ENCODE peak calls at places on chromosomes 1 and 21, in six cellular contexts. One of them, this sample, is unnamed.

GRCh38 chr21:43835061-43835460 is 30.0 kb upstream of the AGPAT3 start:
- DNase-seq in GM12891: no peak
- DNase-seq in K562: no peak
- DNase-seq in GM12878: no peak
- DNase-seq in HepG2: no peak
- DNase-seq in H1: no peak
- DNase-seq in this sample: no peak

GRCh38 chr1:233971753-233972152 is 67.3 kb downstream of the SLC35F3 start:
- DNase-seq in GM12891: no peak
- DNase-seq in H1: no peak
- DNase-seq in K562: no peak
- DNase-seq in GM12878: no peak
- DNase-seq in HepG2: no peak
- DNase-seq in this sample: no peak

GRCh38 chr1:191901651-191902050 is 256.6 kb upstream of the RGS18 start:
- DNase-seq in H1: no peak
- DNase-seq in GM12891: no peak
- DNase-seq in HepG2: no peak
- DNase-seq in K562: no peak
- DNase-seq in GM12878: no peak
- DNase-seq in this sample: no peak

GRCh38 chr1:239682945-239683344 is 296.6 kb downstream of the CHRM3 start:
- DNase-seq in H1: no peak
- DNase-seq in GM12878: no peak
- DNase-seq in K562: no peak
- DNase-seq in HepG2: no peak
- DNase-seq in GM12891: no peak
- DNase-seq in this sample: no peak

GRCh38 chr1:158087320-158087927 is 93.3 kb upstream of the CD1D start:
- DNase-seq in GM12891: peak; percentile 62
- DNase-seq in H1: peak; percentile 63
- DNase-seq in K562: peak; percentile 81
- DNase-seq in HepG2: peak; percentile 80
- DNase-seq in GM12878: no peak
- DNase-seq in this sample: peak; percentile 55

GRCh38 chr1:204225841-204226745 is 12.3 kb upstream of the GOLT1A start:
- DNase-seq in H1: no peak
- DNase-seq in GM12878: no peak
- DNase-seq in HepG2: peak; percentile 32
- DNase-seq in K562: no peak
- DNase-seq in GM12891: no peak
- DNase-seq in this sample: no peak

GRCh38 chr1:70509996-70510876 is 99.2 kb downstream of the CTH start:
- DNase-seq in GM12878: peak; percentile 30
- DNase-seq in K562: peak; percentile 72
- DNase-seq in H1: no peak
- DNase-seq in GM12891: peak; percentile 10
- DNase-seq in HepG2: peak; percentile 50
- DNase-seq in this sample: peak; percentile 5

GRCh38 chr1:162562452-162562828 is 918 bp downstream of the UAP1 start:
- DNase-seq in HepG2: peak; percentile 29
- DNase-seq in GM12891: no peak
- DNase-seq in K562: peak; percentile 62
- DNase-seq in H1: no peak
- DNase-seq in GM12878: no peak
- DNase-seq in this sample: no peak

GRCh38 chr1:35595684-35596083 is 22.6 kb downstream of the TFAP2E start:
- DNase-seq in GM12878: no peak
- DNase-seq in GM12891: no peak
- DNase-seq in K562: no peak
- DNase-seq in HepG2: no peak
- DNase-seq in H1: no peak
- DNase-seq in this sample: no peak

GRCh38 chr1:234197839-234198238 is 175.4 kb upstream of the COA6 start:
- DNase-seq in GM12878: no peak
- DNase-seq in H1: no peak
- DNase-seq in K562: no peak
- DNase-seq in HepG2: no peak
- DNase-seq in GM12891: no peak
- DNase-seq in this sample: no peak

GRCh38 chr1:55582078-55582477 is 366.9 kb upstream of the USP24 start:
- DNase-seq in GM12891: no peak
- DNase-seq in K562: no peak
- DNase-seq in H1: no peak
- DNase-seq in HepG2: no peak
- DNase-seq in GM12878: no peak
- DNase-seq in this sample: no peak

GRCh38 chr1:55585402-55585792 is 370.2 kb upstream of the USP24 start:
- DNase-seq in HepG2: no peak
- DNase-seq in GM12891: no peak
- DNase-seq in K562: no peak
- DNase-seq in GM12878: no peak
- DNase-seq in H1: no peak
- DNase-seq in this sample: no peak

GRCh38 chr1:55579332-55579996 is 364.3 kb upstream of the USP24 start:
- DNase-seq in GM12891: no peak
- DNase-seq in K562: no peak
- DNase-seq in HepG2: no peak
- DNase-seq in GM12878: no peak
- DNase-seq in H1: no peak
- DNase-seq in this sample: no peak

GRCh38 chr1:55584521-55585401 is 369.6 kb upstream of the USP24 start:
- DNase-seq in H1: no peak
- DNase-seq in GM12878: no peak
- DNase-seq in HepG2: no peak
- DNase-seq in K562: no peak
- DNase-seq in GM12891: no peak
- DNase-seq in this sample: no peak

DNA sequence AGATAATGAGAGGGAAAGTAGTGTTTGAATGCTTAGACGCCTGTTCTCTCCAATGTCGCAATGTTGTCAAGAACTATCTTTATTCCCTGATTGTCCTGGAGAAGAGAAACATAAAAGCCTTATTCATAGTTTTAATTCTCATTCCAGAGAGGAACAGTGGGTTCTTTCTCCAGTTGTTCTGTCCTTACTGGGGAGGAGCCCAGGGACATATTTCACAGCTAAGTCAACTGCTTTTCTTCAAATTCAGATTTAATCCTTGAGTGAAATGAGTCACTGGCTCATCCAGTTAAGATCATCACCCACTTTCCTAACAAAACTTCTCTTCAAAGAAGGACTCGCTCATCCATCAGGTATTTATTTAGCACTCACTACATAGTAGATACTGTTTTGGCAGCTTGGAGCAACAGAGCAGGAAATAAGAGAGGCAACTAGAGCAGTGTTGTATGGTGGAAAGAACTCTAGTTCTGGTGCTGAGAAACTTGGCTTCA is 365.7 kb upstream of the USP24 start:
- DNase-seq in K562: no peak
- DNase-seq in H1: no peak
- DNase-seq in HepG2: peak; percentile 25
- DNase-seq in GM12878: no peak
- DNase-seq in GM12891: no peak
- DNase-seq in this sample: no peak
- TF ChIP-seq POLR2AphosphoS5 in K562: no peak
- TF ChIP-seq POLR2AphosphoS5 in H1: no peak
- TF ChIP-seq POLR2AphosphoS5 in HepG2: no peak
- TF ChIP-seq POLR2AphosphoS5 in GM12878: no peak
- TF ChIP-seq POLR2AphosphoS5 in GM12891: no peak
- TF ChIP-seq POLR2AphosphoS5 in this sample: no peak

GRCh38 chr1:226120398-226120797 is 57.9 kb downstream of the H3-3A start:
- DNase-seq in K562: no peak
- DNase-seq in GM12891: no peak
- DNase-seq in H1: no peak
- DNase-seq in GM12878: no peak
- DNase-seq in HepG2: no peak
- DNase-seq in this sample: no peak

GRCh38 chr1:226121049-226121586 is 58.6 kb downstream of the H3-3A start:
- DNase-seq in GM12891: no peak
- DNase-seq in GM12878: no peak
- DNase-seq in K562: no peak
- DNase-seq in HepG2: no peak
- DNase-seq in H1: no peak
- DNase-seq in this sample: no peak

GRCh38 chr1:226123591-226124471 is 61.3 kb downstream of the H3-3A start:
- DNase-seq in H1: no peak
- DNase-seq in HepG2: no peak
- DNase-seq in GM12878: no peak
- DNase-seq in K562: no peak
- DNase-seq in GM12891: no peak
- DNase-seq in this sample: no peak

GRCh38 chr1:226123212-226123560 is 60.7 kb downstream of the H3-3A start:
- DNase-seq in H1: no peak
- DNase-seq in GM12891: no peak
- DNase-seq in HepG2: no peak
- DNase-seq in GM12878: no peak
- DNase-seq in K562: no peak
- DNase-seq in this sample: no peak

DNA sequence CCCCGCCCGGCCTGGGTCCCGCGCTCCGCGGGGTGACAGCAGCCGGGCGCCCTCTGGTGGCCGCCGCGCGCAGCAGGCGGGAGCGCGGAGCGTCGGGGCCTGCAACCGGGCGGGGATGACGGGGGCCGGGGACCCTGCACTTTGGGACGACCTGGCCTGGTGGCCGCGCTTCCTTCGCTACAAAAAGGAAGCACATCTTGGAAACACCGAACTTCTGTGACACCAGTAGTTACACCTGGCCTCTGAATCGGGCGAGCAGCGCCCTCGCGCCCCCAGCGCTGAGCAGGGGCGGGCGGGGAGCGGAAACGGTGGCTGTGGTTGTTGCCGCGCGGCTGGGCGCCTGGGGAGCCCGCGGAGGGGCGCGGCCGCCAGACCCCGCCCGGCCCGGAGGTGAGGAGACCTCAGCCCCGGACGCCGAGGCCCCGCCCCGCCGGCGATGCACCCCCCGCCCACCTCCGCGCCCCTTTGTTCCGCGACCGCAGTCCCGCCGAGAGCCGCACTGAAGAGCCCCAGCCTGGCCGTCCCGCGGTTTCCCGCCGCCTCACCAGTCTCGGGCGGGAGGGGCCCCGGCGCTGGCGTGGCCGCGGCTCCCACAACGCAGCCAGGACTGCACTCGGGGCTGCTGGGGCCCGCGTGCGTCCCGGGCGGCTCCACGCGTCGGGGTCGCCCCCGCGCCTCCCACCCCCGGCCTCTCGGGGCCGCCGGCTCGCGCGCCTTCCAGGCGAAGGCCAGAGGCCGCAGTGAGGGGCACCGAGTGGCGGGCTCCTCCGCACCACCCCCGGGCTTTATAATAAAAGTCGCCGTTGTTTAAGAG is 59.3 kb downstream of the H3-3A start:
- DNase-seq in H1: no peak
- DNase-seq in GM12891: peak; percentile 89
- DNase-seq in HepG2: peak; percentile 49
- DNase-seq in K562: peak; percentile 89
- DNase-seq in GM12878: no peak
- DNase-seq in this sample: peak; percentile 90
- TF ChIP-seq POLR2A in H1: no peak
- TF ChIP-seq POLR2A in GM12891: no peak
- TF ChIP-seq POLR2A in HepG2: peak; percentile 56
- TF ChIP-seq POLR2A in K562: peak; percentile 63
- TF ChIP-seq POLR2A in GM12878: peak; percentile 71
- TF ChIP-seq POLR2A in this sample: peak; percentile 15

DNA sequence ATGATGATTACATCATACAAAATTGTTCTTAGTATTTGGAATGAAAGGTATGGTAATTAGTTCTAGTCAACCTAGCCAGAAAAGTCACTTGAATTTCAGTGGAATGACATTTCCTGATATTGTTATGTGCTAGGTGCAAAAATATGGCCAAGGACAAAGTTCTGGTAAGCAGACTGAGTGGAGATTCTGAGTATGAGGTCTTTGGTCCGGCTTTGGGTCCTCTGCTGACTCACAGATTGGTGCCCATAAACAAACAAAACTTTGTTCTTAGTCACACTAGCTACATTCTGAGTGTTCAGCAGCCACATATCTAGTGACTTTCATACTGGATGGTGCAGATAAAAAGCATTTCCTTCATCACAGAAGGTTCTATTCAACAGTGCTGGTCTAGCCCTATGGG is 206.1 kb downstream of the ZNF648 start:
- DNase-seq in GM12891: no peak
- DNase-seq in GM12878: no peak
- DNase-seq in K562: no peak
- DNase-seq in H1: no peak
- DNase-seq in HepG2: peak; percentile 6
- DNase-seq in this sample: no peak
- TF ChIP-seq TAF1 in GM12891: no peak
- TF ChIP-seq TAF1 in GM12878: no peak
- TF ChIP-seq TAF1 in K562: no peak
- TF ChIP-seq TAF1 in H1: no peak
- TF ChIP-seq TAF1 in HepG2: no peak
- TF ChIP-seq TAF1 in this sample: no peak

GRCh38 chr1:65407875-65408274 is 12.6 kb upstream of the LEPR start:
- DNase-seq in H1: no peak
- DNase-seq in GM12891: no peak
- DNase-seq in K562: no peak
- DNase-seq in GM12878: no peak
- DNase-seq in HepG2: peak; percentile 77
- DNase-seq in this sample: no peak

GRCh38 chr1:65412984-65413375 is 7.5 kb upstream of the LEPR start:
- DNase-seq in GM12878: no peak
- DNase-seq in K562: no peak
- DNase-seq in H1: no peak
- DNase-seq in HepG2: no peak
- DNase-seq in GM12891: no peak
- DNase-seq in this sample: no peak

GRCh38 chr1:65409927-65410326 is 10.5 kb upstream of the LEPR start:
- DNase-seq in GM12878: no peak
- DNase-seq in H1: no peak
- DNase-seq in HepG2: no peak
- DNase-seq in K562: no peak
- DNase-seq in GM12891: no peak
- DNase-seq in this sample: no peak

GRCh38 chr1:65416767-65417166 is 3.7 kb upstream of the LEPR start:
- DNase-seq in GM12878: no peak
- DNase-seq in H1: no peak
- DNase-seq in GM12891: no peak
- DNase-seq in K562: no peak
- DNase-seq in HepG2: no peak
- DNase-seq in this sample: no peak

DNA sequence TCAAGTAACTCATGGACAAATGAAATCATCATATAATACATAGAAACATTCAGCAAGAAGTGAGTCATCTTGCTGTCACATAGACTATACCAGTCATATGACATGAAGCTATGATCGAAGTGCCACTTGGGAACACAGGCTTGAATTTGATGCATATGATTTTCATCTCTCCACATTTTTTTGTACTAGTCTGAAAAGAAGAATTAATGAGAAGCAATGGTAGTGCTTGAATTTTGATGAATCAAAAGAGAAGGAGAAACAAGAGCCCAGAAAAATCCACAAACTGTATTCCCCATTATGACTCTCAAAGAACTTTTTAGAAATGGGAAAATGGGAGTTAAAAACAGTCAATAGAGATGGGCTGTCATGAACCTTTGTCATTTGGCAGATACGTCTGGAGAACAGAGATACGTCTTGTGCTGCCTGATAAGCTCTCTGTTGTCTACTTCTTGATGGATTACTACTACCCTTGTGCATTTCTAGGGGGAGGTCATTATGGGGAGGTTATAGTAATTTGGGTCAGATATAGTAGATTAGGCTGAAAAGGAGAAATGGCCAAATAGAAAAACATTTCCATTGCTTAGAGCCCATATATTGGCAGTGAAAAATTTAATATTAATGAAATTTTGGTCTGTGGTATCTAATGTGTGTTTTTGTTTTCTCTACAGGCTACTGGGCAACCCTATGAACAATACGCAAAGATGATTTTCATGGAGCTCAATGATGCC is 8.0 kb upstream of the LEPR start:
- DNase-seq in H1: no peak
- DNase-seq in GM12891: no peak
- DNase-seq in K562: peak; percentile 91
- DNase-seq in GM12878: no peak
- DNase-seq in HepG2: no peak
- DNase-seq in this sample: no peak
- TF ChIP-seq POLR2AphosphoS5 in H1: no peak
- TF ChIP-seq POLR2AphosphoS5 in GM12891: no peak
- TF ChIP-seq POLR2AphosphoS5 in K562: peak; percentile 98
- TF ChIP-seq POLR2AphosphoS5 in GM12878: no peak
- TF ChIP-seq POLR2AphosphoS5 in HepG2: no peak
- TF ChIP-seq POLR2AphosphoS5 in this sample: no peak